ENCODE peak calls at places on chromosomes 7 and 10, in four cellular contexts. F is DMS153, K is NCI-H1417, M is EH. T is an unnamed sample.

GRCh38 chr7:41628926-41629325 is 74.0 kb downstream of the INHBA start:
- DNase-seq in F (no peak), K (no peak), M (peak; percentile 62), T (no peak)

GRCh38 chr7:19713676-19714075 is 4.8 kb upstream of the POLR1F start:
- DNase-seq in F (peak; percentile 49), K (peak; percentile 34), M (peak; percentile 49), T (peak; percentile 24)

GRCh38 chr7:5997210-5997808 is 11.5 kb downstream of the PMS2 start:
- DNase-seq in F (peak; percentile 59), K (peak; percentile 49), M (peak; percentile 74), T (peak; percentile 55)

GRCh38 chr10:102514487-102515311 is 10.9 kb downstream of the SUFU start:
- DNase-seq in F (no peak), K (no peak), M (no peak), T (no peak)

GRCh38 chr10:126302831-126303230 is 85.4 kb downstream of the ADAM12 start:
- DNase-seq in F (no peak), K (no peak), M (peak; percentile 47), T (peak; percentile 5)

GRCh38 chr10:103850572-103850895 is 4.8 kb downstream of the SH3PXD2A start:
- DNase-seq in F (no peak), K (no peak), M (no peak), T (no peak)

GRCh38 chr7:75695036-75695435 is 43.7 kb downstream of the HIP1 start:
- DNase-seq in F (no peak), K (no peak), M (no peak), T (peak; percentile 36)

GRCh38 chr7:2451171-2452073 is 24.8 kb downstream of the GRIFIN start:
- DNase-seq in F (peak; percentile 77), K (peak; percentile 72), M (peak; percentile 73), T (peak; percentile 79)

GRCh38 chr10:91201213-91201996 is 19.1 kb upstream of the PCGF5 start:
- DNase-seq in F (peak; percentile 8), K (no peak), M (no peak), T (no peak)

GRCh38 chr7:133940368-133940767 is 186.8 kb upstream of the LRGUK start:
- DNase-seq in F (no peak), K (peak; percentile 76), M (no peak), T (peak; percentile 32)

GRCh38 chr7:95718556-95719410 is 53.6 kb upstream of the DYNC1I1 start:
- DNase-seq in F (no peak), K (peak; percentile 2), M (peak; percentile 12), T (peak; percentile 53)

GRCh38 chr10:128530301-128530700 is 404.1 kb upstream of the MKI67 start:
- DNase-seq in F (no peak), K (peak; percentile 21), M (no peak), T (no peak)

GRCh38 chr10:131748831-131749766 is 151.7 kb upstream of the PPP2R2D start:
- DNase-seq in F (peak; percentile 3), K (peak; percentile 4), M (no peak), T (no peak)

GRCh38 chr7:1757601-1758000 is 87.5 kb downstream of the ELFN1 start:
- DNase-seq in F (no peak), K (no peak), M (no peak), T (no peak)

T was measured in NCI-H1092 treated with DMSO at 0.1 percent for 48 hours.